ENCODE peak calls at places on chromosome 13, in six cellular contexts. X, J, L, B, G and N are unnamed samples.

GRCh38 chr13:106986033-106986484 is 418.1 kb upstream of the ARGLU1 start:
- DNase-seq in X (peak), J (no peak), L (no peak), B (no peak), G (no peak), N (no peak)

GRCh38 chr13:39049274-39049673 is 11.0 kb downstream of the NHLRC3 start:
- DNase-seq in X (no peak), J (no peak), L (no peak), B (no peak), G (no peak), N (no peak)

GRCh38 chr13:36212789-36213188 is 1.6 kb downstream of the SOHLH2 start:
- DNase-seq in X (no peak), J (no peak), L (no peak), B (no peak), G (no peak), N (no peak)

GRCh38 chr13:49315756-49316481 is 68.2 kb downstream of the CDADC1 start:
- DNase-seq in X (no peak), J (no peak), L (no peak), B (no peak), G (no peak), N (no peak)

GRCh38 chr13:76965759-76966421 is 17.6 kb downstream of the ACOD1 start:
- DNase-seq in X (peak), J (peak), L (peak), B (peak), G (peak), N (peak)

GRCh38 chr13:108302279-108302678 is 32.8 kb downstream of the TNFSF13B start:
- DNase-seq in X (no peak), J (no peak), L (no peak), B (no peak), G (no peak), N (no peak)

GRCh38 chr13:33249066-33249465 is 36.5 kb downstream of the STARD13 start:
- DNase-seq in X (peak), J (no peak), L (no peak), B (no peak), G (no peak), N (no peak)

GRCh38 chr13:52010890-52011689 is at the start of gene ATP7B:
- DNase-seq in X (peak), J (no peak), L (no peak), B (peak), G (peak), N (peak)

GRCh38 chr13:51330741-51331140 is 8.8 kb upstream of the SERPINE3 start:
- DNase-seq in X (peak), J (no peak), L (no peak), B (peak), G (no peak), N (no peak)

GRCh38 chr13:73720216-73720840 is 413.9 kb downstream of the KLF12 start:
- DNase-seq in X (no peak), J (no peak), L (no peak), B (no peak), G (no peak), N (no peak)

GRCh38 chr13:23993439-23993980 is 96.2 kb upstream of the C1QTNF9B start:
- DNase-seq in X (no peak), J (no peak), L (no peak), B (no peak), G (no peak), N (no peak)

GRCh38 chr13:27835799-27836198 is 43.5 kb downstream of the GSX1 start:
- DNase-seq in X (no peak), J (no peak), L (no peak), B (no peak), G (no peak), N (no peak)

GRCh38 chr13:48110132-48110868 is 15.4 kb upstream of the MED4 start:
- DNase-seq in X (peak), J (no peak), L (peak), B (no peak), G (no peak), N (no peak)

GRCh38 chr13:102461302-102461701 is 59.5 kb upstream of the FGF14 start:
- DNase-seq in X (no peak), J (no peak), L (no peak), B (no peak), G (no peak), N (no peak)

GRCh38 chr13:75326173-75327131 is 155.5 kb downstream of the TBC1D4 start:
- DNase-seq in X (peak), J (no peak), L (no peak), B (no peak), G (no peak), N (peak)

GRCh38 chr13:79522583-79522982 is 41.6 kb downstream of the NDFIP2 start:
- DNase-seq in X (peak), J (no peak), L (no peak), B (peak), G (peak), N (no peak)

GRCh38 chr13:109256866-109257760 is 529.3 kb downstream of the IRS2 start:
- DNase-seq in X (peak), J (peak), L (no peak), B (peak), G (no peak), N (no peak)

GRCh38 chr13:98386632-98387031 is 190.3 kb downstream of the STK24 start:
- DNase-seq in X (no peak), J (no peak), L (no peak), B (no peak), G (no peak), N (no peak)

GRCh38 chr13:27496006-27496405 is 45.6 kb upstream of the MTIF3 start:
- DNase-seq in X (no peak), J (no peak), L (no peak), B (no peak), G (no peak), N (no peak)

GRCh38 chr13:28059214-28059613 is 41.2 kb downstream of the FLT3 start:
- DNase-seq in X (no peak), J (peak), L (no peak), B (peak), G (peak), N (no peak)

GRCh38 chr13:74144269-74144668 is 10.1 kb upstream of the KLF12 start:
- DNase-seq in X (no peak), J (no peak), L (no peak), B (no peak), G (no peak), N (no peak)

GRCh38 chr13:85509512-85509911 is 289.7 kb downstream of the SLITRK6 start:
- DNase-seq in X (no peak), J (no peak), L (peak), B (peak), G (no peak), N (no peak)

GRCh38 chr13:60061737-60062136 is 102.0 kb downstream of the DIAPH3 start:
- DNase-seq in X (no peak), J (no peak), L (no peak), B (no peak), G (no peak), N (no peak)

GRCh38 chr13:24168392-24168750 is 7.9 kb downstream of the SPATA13 start:
- DNase-seq in X (peak), J (no peak), L (no peak), B (no peak), G (no peak), N (no peak)

GRCh38 chr13:48223016-48223385 is 10.0 kb upstream of the ITM2B start:
- DNase-seq in X (no peak), J (no peak), L (no peak), B (no peak), G (no peak), N (no peak)

GRCh38 chr13:97853550-97853949 is 99.9 kb upstream of the IPO5 start:
- DNase-seq in X (peak), J (no peak), L (no peak), B (peak), G (no peak), N (no peak)

GRCh38 chr13:58247080-58247479 is 615.5 kb downstream of the PCDH17 start:
- DNase-seq in X (no peak), J (no peak), L (no peak), B (no peak), G (no peak), N (no peak)

GRCh38 chr13:114211446-114211845 is 23.3 kb upstream of the CDC16 start:
- DNase-seq in X (no peak), J (no peak), L (no peak), B (no peak), G (no peak), N (no peak)

GRCh38 chr13:48222358-48223015 is 10.5 kb upstream of the ITM2B start:
- DNase-seq in X (peak), J (no peak), L (no peak), B (no peak), G (no peak), N (peak)

GRCh38 chr13:48559638-48560320 is 26.9 kb upstream of the RCBTB2 start:
- DNase-seq in X (peak), J (no peak), L (no peak), B (no peak), G (no peak), N (no peak)

GRCh38 chr13:33207616-33207964 is 78.0 kb downstream of the STARD13 start:
- DNase-seq in X (peak), J (peak), L (no peak), B (peak), G (peak), N (no peak)

GRCh38 chr13:95474992-95475391 is 77.5 kb upstream of the CLDN10 start:
- DNase-seq in X (no peak), J (no peak), L (no peak), B (no peak), G (no peak), N (no peak)

GRCh38 chr13:32409561-32410440 is 18.1 kb downstream of the N4BP2L1 start:
- DNase-seq in X (peak), J (no peak), L (peak), B (peak), G (no peak), N (peak)